ENCODE peak calls at places on chromosomes 6 and 20, in six cellular contexts. G is A549, J is HepG2, X is WTC11, R is K562, S is H1. L is an unnamed sample.
A peak's percentile ranks its signal among the peaks of the same experiment; 100 is the strongest.

GRCh38 chr20:61387204-61387958 is 135.3 kb downstream of the CDH4 start:
- DNase-seq in J (no peak), S (peak; percentile 60), X (peak; percentile 66), R (peak; percentile 62), G (peak; percentile 12), L (no peak)

GRCh38 chr6:72704979-72705378 is 83.1 kb downstream of the KCNQ5 start:
- DNase-seq in J (peak; percentile 2), X (no peak), R (no peak), G (peak; percentile 6), S (no peak), L (peak; percentile 6)

GRCh38 chr20:21571841-21572690 is 58.2 kb upstream of the NKX2-2 start:
- DNase-seq in X (peak; percentile 33), J (peak; percentile 23), G (no peak), S (peak; percentile 57), R (peak; percentile 31), L (peak; percentile 18)

GRCh38 chr20:37335642-37336368 is 10.1 kb upstream of the SRC start:
- DNase-seq in X (no peak), G (peak; percentile 48), J (peak; percentile 48), R (peak; percentile 40), S (no peak), L (no peak)

GRCh38 chr6:144528605-144529425 is 243.7 kb downstream of the UTRN start:
- DNase-seq in X (peak; percentile 28), R (no peak), S (no peak), G (no peak), J (no peak), L (no peak)

GRCh38 chr6:107666084-107666981 is 157.8 kb downstream of the SCML4 start:
- DNase-seq in S (no peak), X (no peak), R (no peak), G (no peak), J (peak; percentile 94), L (no peak)

GRCh38 chr20:62308102-62308822 is 5.5 kb downstream of the ADRM1 start:
- DNase-seq in X (no peak), J (no peak), G (peak; percentile 51), S (no peak), R (no peak), L (no peak)

GRCh38 chr6:34593741-34594140 is 37.6 kb upstream of the SPDEF start:
- DNase-seq in G (no peak), J (no peak), R (no peak), S (no peak), X (no peak), L (peak; percentile 14)

GRCh38 chr6:140438346-140438735 is 1063.9 kb upstream of the CITED2 start:
- DNase-seq in S (no peak), J (no peak), X (no peak), R (no peak), G (no peak), L (no peak)

GRCh38 chr6:3798211-3798909 is 46.8 kb upstream of the PXDC1 start:
- DNase-seq in S (no peak), X (no peak), J (no peak), G (no peak), R (no peak), L (peak; percentile 42)

GRCh38 chr20:63283397-63284082 is 9.4 kb upstream of the COL20A1 start:
- DNase-seq in S (no peak), X (no peak), R (no peak), G (no peak), J (no peak), L (no peak)

GRCh38 chr6:14467591-14467990 is 350.0 kb downstream of the CD83 start:
- DNase-seq in G (no peak), X (no peak), S (no peak), J (no peak), R (no peak), L (no peak)

GRCh38 chr6:111737065-111737521 is 131.4 kb upstream of the TRAF3IP2 start:
- DNase-seq in S (no peak), X (no peak), R (no peak), J (peak; percentile 41), G (no peak), L (no peak)

GRCh38 chr20:63974402-63975200 is 4.8 kb downstream of the SAMD10 start:
- DNase-seq in R (no peak), X (no peak), J (no peak), G (peak; percentile 36), S (no peak), L (no peak)

GRCh38 chr20:2729791-2730190 is 37.2 kb downstream of the EBF4 start:
- DNase-seq in J (no peak), R (no peak), G (no peak), X (no peak), S (no peak), L (no peak)

GRCh38 chr6:1608976-1609661 is 596 bp upstream of the FOXC1 start:
- DNase-seq in G (no peak), X (no peak), S (no peak), J (no peak), R (no peak), L (peak; percentile 51)

GRCh38 chr6:107114213-107114871 is 973 bp downstream of the BEND3 start:
- DNase-seq in X (peak; percentile 82), J (peak; percentile 61), G (peak; percentile 78), S (peak; percentile 85), R (peak; percentile 87), L (peak; percentile 78)

GRCh38 chr6:3617681-3618299 is 133.7 kb downstream of the PXDC1 start:
- DNase-seq in G (no peak), X (no peak), J (no peak), R (no peak), S (peak; percentile 47), L (no peak)

DNA sequence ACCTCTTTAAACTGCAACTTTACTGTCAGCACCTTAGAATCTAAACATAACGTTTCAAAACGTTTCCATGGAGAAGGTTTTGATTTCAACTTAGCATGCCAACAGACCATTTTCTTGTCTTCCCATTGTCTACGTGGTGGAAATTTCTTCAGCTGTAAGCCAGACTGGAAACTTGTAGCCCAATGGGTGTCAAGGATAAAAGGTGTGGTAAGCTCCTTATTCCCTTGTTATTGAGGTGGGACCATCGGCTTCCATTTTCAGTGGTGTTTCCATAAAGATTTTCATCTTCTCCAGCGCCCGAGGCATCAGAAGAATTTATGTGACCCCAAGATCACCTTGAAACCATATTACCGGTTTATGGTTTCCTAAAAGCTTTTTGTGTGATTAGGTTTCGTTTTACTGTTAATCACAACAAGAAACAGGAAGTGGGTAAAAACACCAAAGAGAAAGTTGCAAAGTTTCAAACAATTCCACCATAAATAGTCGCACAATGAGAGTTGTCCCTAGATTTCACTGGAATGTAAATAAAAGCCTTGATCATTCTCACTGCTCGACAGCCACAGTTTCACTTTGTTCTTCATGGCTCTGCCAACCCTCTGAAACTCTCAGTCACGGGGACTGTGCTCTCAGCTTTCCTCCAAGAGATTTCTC is 62.9 kb upstream of the CD2AP start:
- DNase-seq in G (peak; percentile 63), S (no peak), R (no peak), X (no peak), J (peak; percentile 33), L (peak; percentile 75)
- TF ChIP-seq JUN in G (no peak), S (no peak), R (no peak), X (no peak), J (no peak), L (no peak)

GRCh38 chr6:136539967-136540366 is 10.3 kb downstream of the MAP7 start:
- DNase-seq in X (no peak), R (no peak), J (no peak), G (no peak), S (no peak), L (no peak)
- TF ChIP-seq JUN in X (no peak), R (no peak), J (no peak), G (no peak), S (no peak), L (no peak)

GRCh38 chr20:45088247-45088646 is 12.7 kb downstream of the KCNS1 start:
- DNase-seq in X (no peak), R (no peak), G (no peak), J (no peak), S (no peak), L (no peak)
- TF ChIP-seq JUN in X (no peak), R (no peak), G (no peak), J (no peak), S (no peak), L (no peak)

DNA sequence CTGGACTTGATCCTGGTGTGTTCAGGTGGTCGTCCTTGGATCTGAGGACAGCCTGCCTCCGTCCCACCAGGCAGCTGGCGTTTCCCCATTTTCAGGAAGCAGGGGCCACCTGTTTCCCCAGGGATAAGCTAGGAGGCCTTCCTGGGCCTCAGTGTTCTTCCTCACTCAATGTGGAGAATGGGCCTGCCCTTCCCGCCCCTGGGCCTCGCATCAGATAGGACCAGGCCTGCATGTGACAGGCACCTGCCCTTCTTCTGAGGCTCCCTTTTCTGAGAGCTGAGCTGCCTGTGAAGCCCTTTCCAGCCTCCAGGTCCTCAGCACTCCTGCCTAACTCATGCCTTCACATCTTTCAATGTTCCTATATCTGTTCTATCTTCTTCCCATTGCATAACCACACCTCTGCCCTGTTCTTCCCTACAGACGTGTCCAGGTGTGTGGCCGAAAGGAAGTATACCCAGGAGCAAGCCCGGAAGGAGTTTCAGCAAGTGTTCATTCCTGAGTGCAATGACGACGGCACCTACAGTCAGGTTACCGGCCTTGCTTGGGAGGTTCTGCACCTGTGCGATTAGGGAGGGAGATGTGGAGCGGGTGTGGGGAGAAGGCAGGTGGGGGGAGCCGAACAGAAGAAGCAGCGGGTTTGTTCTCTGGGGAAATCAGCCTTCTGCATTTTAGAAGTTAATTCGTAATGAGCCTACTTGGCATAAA is 85.1 kb downstream of the SMOC2 start:
- DNase-seq in S (no peak), J (no peak), G (no peak), R (no peak), X (no peak), L (no peak)
- TF ChIP-seq JUN in S (no peak), J (no peak), G (no peak), R (no peak), X (no peak), L (no peak)

GRCh38 chr6:21332077-21332476 is 261.5 kb upstream of the SOX4 start:
- DNase-seq in X (no peak), G (no peak), J (no peak), R (no peak), S (no peak), L (no peak)

GRCh38 chr6:21327326-21328140 is 266.0 kb upstream of the SOX4 start:
- DNase-seq in G (no peak), S (no peak), X (peak; percentile 20), R (no peak), J (no peak), L (no peak)

GRCh38 chr6:21325201-21325856 is 268.2 kb upstream of the SOX4 start:
- DNase-seq in J (no peak), R (no peak), X (no peak), G (peak; percentile 31), S (no peak), L (no peak)

GRCh38 chr6:21333715-21334114 is 259.8 kb upstream of the SOX4 start:
- DNase-seq in G (no peak), R (no peak), S (no peak), J (no peak), X (no peak), L (no peak)

DNA sequence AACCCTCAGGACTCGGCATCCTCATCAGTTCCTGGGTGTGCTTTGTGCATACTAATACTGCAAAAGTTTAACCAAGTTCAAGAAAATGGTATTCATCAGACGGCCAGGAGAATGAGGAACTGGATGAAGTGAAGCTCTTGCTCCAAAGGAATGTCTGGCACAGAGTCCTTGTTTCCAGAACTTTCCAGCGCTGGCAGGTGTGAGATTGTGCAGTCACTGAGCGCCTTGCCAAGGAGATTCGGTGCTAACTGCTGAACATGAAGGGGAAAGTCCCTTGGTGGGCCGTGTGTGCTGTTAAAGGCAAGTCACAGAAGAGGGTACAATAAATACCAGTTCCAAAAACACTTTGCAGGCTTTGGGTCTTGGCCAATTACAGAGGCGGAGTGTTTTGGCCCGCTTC is 262.3 kb upstream of the SOX4 start:
- DNase-seq in R (no peak), S (no peak), G (no peak), X (no peak), J (no peak), L (no peak)
- TF ChIP-seq JUN in R (no peak), S (no peak), G (no peak), X (no peak), J (no peak), L (no peak)

GRCh38 chr6:146542881-146543210 is 787 bp upstream of the RAB32 start:
- DNase-seq in G (no peak), J (no peak), X (no peak), R (no peak), S (no peak), L (no peak)
- TF ChIP-seq JUN in G (no peak), J (no peak), X (no peak), R (no peak), S (no peak), L (no peak)

L was measured in endothelial cell of umbilical vein.